ENCODE peak calls at places on chromosome 12, in six cellular contexts. C is AG10803; W is IMR-90; H is T-cell; B is psoas muscle; T is stimulated activated CD4-positive, alpha-beta T cell treated with anti-CD3 and anti-CD28 coated beads, TNF-alpha, amount 100 ng/mL, for 4 hours. Q is an unnamed sample.

GRCh38 chr12:98653866-98654493 is 8.9 kb downstream of the APAF1 start:
- DNase-seq in C (peak), H (no peak), B (no peak), T (no peak), W (peak), Q (no peak)

GRCh38 chr12:52190860-52191729 is 719 bp downstream of the KRT80 start:
- DNase-seq in T (no peak), B (no peak), C (no peak), H (no peak), W (peak), Q (no peak)

GRCh38 chr12:42129595-42130204 is 15.0 kb downstream of the GXYLT1 start:
- DNase-seq in C (peak), H (peak), B (no peak), W (peak), T (no peak), Q (no peak)

GRCh38 chr12:3035815-3036702 is 41.1 kb upstream of the TSPAN9 start:
- DNase-seq in B (no peak), C (no peak), W (peak), H (no peak), T (no peak), Q (no peak)

GRCh38 chr12:113642216-113642615 is 170.5 kb upstream of the LHX5 start:
- DNase-seq in T (no peak), C (no peak), H (no peak), B (no peak), W (no peak), Q (no peak)

GRCh38 chr12:54658306-54659264 is 10.4 kb upstream of the DCD start:
- DNase-seq in C (peak), T (peak), W (peak), H (peak), B (no peak), Q (peak)

GRCh38 chr12:117470804-117471203 is 109.4 kb upstream of the NOS1 start:
- DNase-seq in T (no peak), W (no peak), C (no peak), H (no peak), B (no peak), Q (no peak)

GRCh38 chr12:53427905-53428594 is 4.4 kb downstream of the AMHR2 start:
- DNase-seq in C (peak), T (no peak), B (no peak), H (no peak), W (peak), Q (no peak)

GRCh38 chr12:131723532-131723931 is 12.6 kb downstream of the SFSWAP start:
- DNase-seq in H (no peak), W (no peak), B (no peak), C (no peak), T (no peak), Q (no peak)

GRCh38 chr12:128803788-128804187 is 20.0 kb downstream of the SLC15A4 start:
- DNase-seq in H (no peak), C (no peak), B (no peak), T (no peak), W (no peak), Q (no peak)

GRCh38 chr12:109290061-109290460 is 19.0 kb downstream of the FOXN4 start:
- DNase-seq in W (no peak), H (no peak), C (no peak), T (no peak), B (no peak), Q (no peak)

GRCh38 chr12:12803186-12803585 is 10.0 kb upstream of the DDX47 start:
- DNase-seq in B (peak), C (peak), T (no peak), W (peak), H (no peak), Q (peak)

Q was measured in activated CD4-positive, alpha-beta T cell treated with anti-CD3 and anti-CD28 coated beads, Interleukin-2, amount 50 U/mL, for 4 hours.